ENCODE peak calls at places on chromosomes 13 and 19, in eight cellular contexts. One of them, this sample, is unnamed.

GRCh38 chr13:72565893-72566292 is 161.5 kb downstream of the MZT1 start:
- DNase-seq in stomach: no peak
- DNase-seq in HCT116: peak
- DNase-seq in heart right ventricle: no peak
- DNase-seq in body of pancreas: no peak
- DNase-seq in A673: peak
- DNase-seq in left ventricle myocardium inferior: no peak
- DNase-seq in fibroblast of lung: peak
- DNase-seq in this sample: no peak

GRCh38 chr13:86689901-86690300 is 890.7 kb upstream of the SLITRK6 start:
- DNase-seq in body of pancreas: no peak
- DNase-seq in left ventricle myocardium inferior: no peak
- DNase-seq in A673: no peak
- DNase-seq in heart right ventricle: no peak
- DNase-seq in fibroblast of lung: no peak
- DNase-seq in HCT116: no peak
- DNase-seq in stomach: no peak
- DNase-seq in this sample: no peak

GRCh38 chr19:47794526-47794925 is 9.8 kb downstream of the TPRX1 start:
- DNase-seq in stomach: no peak
- DNase-seq in heart right ventricle: no peak
- DNase-seq in A673: no peak
- DNase-seq in left ventricle myocardium inferior: no peak
- DNase-seq in body of pancreas: no peak
- DNase-seq in HCT116: no peak
- DNase-seq in fibroblast of lung: no peak
- DNase-seq in this sample: no peak

GRCh38 chr13:113735750-113736149 is 23.3 kb upstream of the TMEM255B start:
- DNase-seq in fibroblast of lung: no peak
- DNase-seq in body of pancreas: no peak
- DNase-seq in heart right ventricle: no peak
- DNase-seq in left ventricle myocardium inferior: no peak
- DNase-seq in A673: no peak
- DNase-seq in stomach: no peak
- DNase-seq in HCT116: no peak
- DNase-seq in this sample: no peak

GRCh38 chr13:20940083-20940482 is 37.5 kb upstream of the XPO4 start:
- DNase-seq in A673: no peak
- DNase-seq in left ventricle myocardium inferior: no peak
- DNase-seq in heart right ventricle: no peak
- DNase-seq in fibroblast of lung: peak
- DNase-seq in stomach: no peak
- DNase-seq in body of pancreas: no peak
- DNase-seq in HCT116: no peak
- DNase-seq in this sample: peak

GRCh38 chr13:73695325-73695724 is 438.9 kb downstream of the KLF12 start:
- DNase-seq in A673: no peak
- DNase-seq in fibroblast of lung: no peak
- DNase-seq in body of pancreas: no peak
- DNase-seq in stomach: no peak
- DNase-seq in heart right ventricle: no peak
- DNase-seq in HCT116: no peak
- DNase-seq in left ventricle myocardium inferior: no peak
- DNase-seq in this sample: no peak

GRCh38 chr19:47021536-47022139 is 2.0 kb downstream of the NPAS1 start:
- DNase-seq in HCT116: no peak
- DNase-seq in fibroblast of lung: no peak
- DNase-seq in A673: no peak
- DNase-seq in left ventricle myocardium inferior: no peak
- DNase-seq in body of pancreas: no peak
- DNase-seq in stomach: no peak
- DNase-seq in heart right ventricle: no peak
- DNase-seq in this sample: no peak

GRCh38 chr19:35841961-35842595 is 10.2 kb downstream of the NPHS1 start:
- DNase-seq in HCT116: no peak
- DNase-seq in A673: no peak
- DNase-seq in left ventricle myocardium inferior: no peak
- DNase-seq in body of pancreas: no peak
- DNase-seq in stomach: no peak
- DNase-seq in heart right ventricle: no peak
- DNase-seq in fibroblast of lung: no peak
- DNase-seq in this sample: no peak

GRCh38 chr19:51687791-51688664 is 5.1 kb upstream of the SPACA6 start:
- DNase-seq in body of pancreas: peak
- DNase-seq in A673: peak
- DNase-seq in left ventricle myocardium inferior: peak
- DNase-seq in HCT116: no peak
- DNase-seq in heart right ventricle: peak
- DNase-seq in stomach: peak
- DNase-seq in fibroblast of lung: peak
- DNase-seq in this sample: no peak

GRCh38 chr13:41746259-41746658 is 214.7 kb downstream of the VWA8 start:
- DNase-seq in heart right ventricle: no peak
- DNase-seq in fibroblast of lung: peak
- DNase-seq in A673: peak
- DNase-seq in body of pancreas: no peak
- DNase-seq in left ventricle myocardium inferior: no peak
- DNase-seq in HCT116: peak
- DNase-seq in stomach: no peak
- DNase-seq in this sample: peak

GRCh38 chr13:76812971-76813691 is 73.1 kb downstream of the KCTD12 start:
- DNase-seq in heart right ventricle: peak
- DNase-seq in stomach: no peak
- DNase-seq in fibroblast of lung: peak
- DNase-seq in A673: no peak
- DNase-seq in HCT116: no peak
- DNase-seq in left ventricle myocardium inferior: peak
- DNase-seq in body of pancreas: no peak
- DNase-seq in this sample: no peak

GRCh38 chr13:73677041-73677589 is 457.1 kb downstream of the KLF12 start:
- DNase-seq in body of pancreas: no peak
- DNase-seq in fibroblast of lung: peak
- DNase-seq in A673: peak
- DNase-seq in heart right ventricle: no peak
- DNase-seq in stomach: no peak
- DNase-seq in HCT116: no peak
- DNase-seq in left ventricle myocardium inferior: no peak
- DNase-seq in this sample: no peak

DNA sequence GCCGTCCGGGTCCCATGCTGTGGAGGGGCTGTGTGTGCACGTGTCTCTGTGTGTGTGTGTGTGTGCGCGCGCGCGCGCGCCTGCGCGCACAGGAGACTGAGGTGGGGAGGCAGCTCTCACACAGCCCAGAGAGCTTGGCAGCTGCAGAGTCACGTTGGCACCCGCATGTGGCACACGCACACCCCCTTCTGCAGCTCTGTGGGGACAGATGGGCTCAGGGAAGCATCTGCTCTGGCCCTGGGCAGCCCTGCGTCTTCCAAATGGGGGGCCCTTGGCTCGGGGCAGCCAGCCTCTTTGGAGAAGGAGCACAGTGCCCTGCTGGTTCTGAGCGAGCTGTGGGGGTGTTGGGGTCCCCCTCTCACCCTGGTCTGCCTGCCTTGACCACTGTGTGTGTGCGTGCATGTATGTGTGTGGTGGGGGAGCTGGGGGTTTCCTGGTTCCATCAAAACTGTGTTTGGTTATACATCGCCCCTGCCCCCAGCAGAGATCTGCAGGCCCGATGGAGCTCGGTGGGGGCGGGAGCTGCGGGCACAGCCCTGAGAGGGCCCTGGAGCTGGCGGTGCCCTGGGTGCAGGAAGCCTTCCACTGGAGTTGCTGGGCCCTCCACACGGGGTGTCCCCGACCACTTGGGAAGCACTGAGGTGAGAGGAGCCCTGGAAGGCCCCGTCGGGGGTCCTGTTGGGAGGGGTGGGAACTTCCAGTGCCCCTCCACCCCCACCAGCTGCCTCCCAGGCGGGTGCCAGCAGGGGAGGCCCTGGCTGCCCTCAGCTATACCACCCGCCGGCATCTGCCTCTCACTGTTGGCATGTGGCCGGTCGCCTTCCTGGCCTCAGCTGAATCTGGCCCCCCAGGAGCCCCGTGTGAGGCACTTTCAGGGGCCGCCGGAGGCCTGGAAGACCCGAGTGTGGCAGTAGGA is 67.2 kb downstream of the KDM4B start:
- DNase-seq in HCT116: no peak
- DNase-seq in body of pancreas: no peak
- DNase-seq in stomach: no peak
- DNase-seq in A673: no peak
- DNase-seq in heart right ventricle: no peak
- DNase-seq in left ventricle myocardium inferior: no peak
- DNase-seq in fibroblast of lung: no peak
- DNase-seq in this sample: no peak
- H3K27ac ChIP-seq in HCT116: no peak
- H3K27ac ChIP-seq in body of pancreas: no peak
- H3K27ac ChIP-seq in stomach: peak
- H3K27ac ChIP-seq in A673: no peak
- H3K27ac ChIP-seq in heart right ventricle: no peak
- H3K27ac ChIP-seq in left ventricle myocardium inferior: peak
- H3K27ac ChIP-seq in fibroblast of lung: no peak
- H3K27ac ChIP-seq in this sample: no peak

GRCh38 chr19:5914946-5915781 is 1.1 kb downstream of the CAPS start:
- DNase-seq in stomach: peak
- DNase-seq in heart right ventricle: no peak
- DNase-seq in fibroblast of lung: no peak
- DNase-seq in A673: no peak
- DNase-seq in left ventricle myocardium inferior: no peak
- DNase-seq in body of pancreas: peak
- DNase-seq in HCT116: no peak
- DNase-seq in this sample: no peak
- H3K4me3 ChIP-seq in stomach: peak
- H3K4me3 ChIP-seq in heart right ventricle: no peak
- H3K4me3 ChIP-seq in fibroblast of lung: no peak
- H3K4me3 ChIP-seq in A673: no peak
- H3K4me3 ChIP-seq in left ventricle myocardium inferior: no peak
- H3K4me3 ChIP-seq in body of pancreas: no peak
- H3K4me3 ChIP-seq in HCT116: no peak
- H3K4me3 ChIP-seq in this sample: no peak

GRCh38 chr19:40976724-40977123 is 14.4 kb upstream of the CYP2B6 start:
- DNase-seq in body of pancreas: no peak
- DNase-seq in left ventricle myocardium inferior: no peak
- DNase-seq in HCT116: no peak
- DNase-seq in A673: peak
- DNase-seq in stomach: no peak
- DNase-seq in fibroblast of lung: no peak
- DNase-seq in heart right ventricle: no peak
- DNase-seq in this sample: no peak
- H3K27ac ChIP-seq in body of pancreas: no peak
- H3K27ac ChIP-seq in left ventricle myocardium inferior: no peak
- H3K27ac ChIP-seq in HCT116: no peak
- H3K27ac ChIP-seq in A673: no peak
- H3K27ac ChIP-seq in stomach: no peak
- H3K27ac ChIP-seq in fibroblast of lung: no peak
- H3K27ac ChIP-seq in heart right ventricle: no peak
- H3K27ac ChIP-seq in this sample: no peak

DNA sequence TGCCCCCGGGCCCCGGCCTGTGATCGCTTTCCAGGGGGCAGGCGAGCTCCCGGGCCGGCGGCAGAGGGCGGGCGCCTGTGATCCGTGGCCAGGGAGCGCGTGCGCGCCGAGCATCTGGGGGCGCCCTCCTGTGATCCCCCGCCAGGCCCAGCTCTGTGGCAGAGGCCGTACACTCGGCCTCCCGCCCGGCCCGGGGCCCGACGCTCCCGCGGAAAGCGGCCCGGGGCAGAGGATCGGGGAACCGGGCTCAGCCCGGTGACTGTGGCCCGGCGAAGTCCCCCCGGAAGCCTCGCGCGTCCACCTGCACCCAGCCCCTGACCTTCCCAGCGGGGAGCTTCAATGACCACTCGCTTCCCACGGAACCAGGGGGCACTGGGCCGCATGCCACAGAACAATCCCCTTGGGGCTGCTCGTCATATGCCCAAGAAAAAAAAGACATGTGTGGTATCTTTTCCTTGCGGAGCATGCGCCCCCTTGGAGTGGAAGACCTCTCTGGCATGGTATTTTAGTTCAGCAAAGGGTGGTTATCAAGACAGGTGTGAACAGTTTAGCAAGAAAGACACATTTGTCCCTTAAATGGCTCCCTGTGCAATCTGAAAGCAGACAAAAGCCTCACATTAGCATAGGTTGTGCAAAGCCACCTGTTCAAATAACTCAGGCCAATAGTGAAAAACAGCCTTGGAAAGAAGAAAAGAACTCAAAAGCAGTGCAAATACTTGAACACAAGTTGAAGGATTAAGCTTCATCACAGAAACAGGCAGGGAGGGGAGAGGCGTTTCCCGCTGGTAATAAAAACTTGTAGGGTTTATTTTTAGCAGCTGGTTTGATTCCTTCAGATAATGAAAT is 290.8 kb upstream of the SOX21 start:
- DNase-seq in left ventricle myocardium inferior: no peak
- DNase-seq in A673: no peak
- DNase-seq in fibroblast of lung: no peak
- DNase-seq in heart right ventricle: no peak
- DNase-seq in HCT116: no peak
- DNase-seq in body of pancreas: peak
- DNase-seq in stomach: no peak
- DNase-seq in this sample: no peak
- H3K4me3 ChIP-seq in left ventricle myocardium inferior: peak
- H3K4me3 ChIP-seq in A673: no peak
- H3K4me3 ChIP-seq in fibroblast of lung: no peak
- H3K4me3 ChIP-seq in heart right ventricle: no peak
- H3K4me3 ChIP-seq in HCT116: no peak
- H3K4me3 ChIP-seq in body of pancreas: no peak
- H3K4me3 ChIP-seq in stomach: peak
- H3K4me3 ChIP-seq in this sample: peak

GRCh38 chr19:3345850-3346460 is 20.4 kb upstream of the NFIC start:
- DNase-seq in fibroblast of lung: no peak
- DNase-seq in A673: no peak
- DNase-seq in heart right ventricle: no peak
- DNase-seq in body of pancreas: peak
- DNase-seq in left ventricle myocardium inferior: no peak
- DNase-seq in stomach: no peak
- DNase-seq in HCT116: no peak
- DNase-seq in this sample: no peak
- H3K27ac ChIP-seq in fibroblast of lung: peak
- H3K27ac ChIP-seq in A673: no peak
- H3K27ac ChIP-seq in heart right ventricle: peak
- H3K27ac ChIP-seq in body of pancreas: peak
- H3K27ac ChIP-seq in left ventricle myocardium inferior: peak
- H3K27ac ChIP-seq in stomach: peak
- H3K27ac ChIP-seq in HCT116: no peak
- H3K27ac ChIP-seq in this sample: peak

GRCh38 chr19:17748884-17749638 is 2.2 kb upstream of the FCHO1 start:
- DNase-seq in heart right ventricle: no peak
- DNase-seq in left ventricle myocardium inferior: no peak
- DNase-seq in stomach: no peak
- DNase-seq in body of pancreas: no peak
- DNase-seq in A673: no peak
- DNase-seq in fibroblast of lung: no peak
- DNase-seq in HCT116: no peak
- DNase-seq in this sample: no peak
- H3K4me3 ChIP-seq in heart right ventricle: no peak
- H3K4me3 ChIP-seq in left ventricle myocardium inferior: no peak
- H3K4me3 ChIP-seq in stomach: no peak
- H3K4me3 ChIP-seq in body of pancreas: no peak
- H3K4me3 ChIP-seq in A673: no peak
- H3K4me3 ChIP-seq in fibroblast of lung: no peak
- H3K4me3 ChIP-seq in HCT116: no peak
- H3K4me3 ChIP-seq in this sample: no peak